ENCODE peak calls at places on chromosomes 4 and X, in ten cellular contexts. K is thyroid gland, L is nephron progenitor cell, S is dorsolateral prefrontal cortex, V is astrocyte of the spinal cord, W is endothelial cell, A is psoas muscle, P is fibroblast of mammary gland, Z is OCI-LY7, N is fibroblast of pulmonary artery. O is an unnamed sample.
A peak's percentile ranks its signal among the peaks of the same experiment; 100 is the strongest.

GRCh38 chr4:10015140-10015753 is 6.0 kb downstream of the SLC2A9 start:
- DNase-seq in K (peak; percentile 72), L (peak; percentile 43), S (peak; percentile 57), V (peak; percentile 10), W (peak; percentile 67), A (no peak), P (peak; percentile 51), Z (peak; percentile 36), N (peak; percentile 77), O (no peak)

GRCh38 chr4:81031389-81032173 is 1.1 kb downstream of the BMP3 start:
- DNase-seq in K (peak; percentile 1), L (peak; percentile 39), S (no peak), V (no peak), W (no peak), A (peak; percentile 36), P (no peak), Z (peak; percentile 83), N (no peak), O (peak; percentile 5)

GRCh38 chr4:123892997-123893745 is 496.6 kb downstream of the SPRY1 start:
- DNase-seq in K (no peak), L (no peak), S (no peak), V (no peak), W (no peak), A (no peak), P (peak; percentile 76), Z (no peak), N (peak; percentile 94), O (peak; percentile 27)

GRCh38 chr4:85488416-85488815 is 13.5 kb downstream of the ARHGAP24 start:
- DNase-seq in K (peak; percentile 54), L (no peak), S (no peak), V (no peak), W (no peak), A (no peak), P (no peak), Z (no peak), N (no peak), O (no peak)

GRCh38 chr4:120685756-120686278 is 236.7 kb downstream of the PRDM5 start:
- DNase-seq in K (no peak), L (no peak), S (no peak), V (no peak), W (no peak), A (no peak), P (peak; percentile 81), Z (no peak), N (peak; percentile 70), O (no peak)

GRCh38 chr4:23366207-23366906 is 523.5 kb downstream of the PPARGC1A start:
- DNase-seq in K (no peak), L (no peak), S (no peak), V (no peak), W (no peak), A (no peak), P (no peak), Z (no peak), N (no peak), O (no peak)

GRCh38 chrX:24002792-24003191 is 24.2 kb downstream of the KLHL15 start:
- DNase-seq in K (no peak), L (no peak), S (no peak), V (no peak), W (no peak), A (no peak), P (no peak), Z (no peak), N (no peak), O (no peak)

GRCh38 chr4:150501019-150501727 is 80.8 kb upstream of the MAB21L2 start:
- DNase-seq in K (no peak), L (no peak), S (no peak), V (peak; percentile 55), W (no peak), A (no peak), P (peak; percentile 95), Z (no peak), N (peak; percentile 89), O (no peak)

GRCh38 chrX:40174594-40175415 is 77.0 kb upstream of the BCOR start:
- DNase-seq in K (peak; percentile 51), L (peak; percentile 62), S (no peak), V (peak; percentile 56), W (peak; percentile 61), A (peak; percentile 73), P (no peak), Z (peak; percentile 75), N (peak; percentile 50), O (no peak)

GRCh38 chr4:145937021-145937861 is 1.4 kb downstream of the ZNF827 start:
- DNase-seq in K (peak; percentile 76), L (peak; percentile 71), S (peak; percentile 61), V (peak; percentile 76), W (peak; percentile 63), A (peak; percentile 85), P (peak; percentile 58), Z (peak; percentile 69), N (peak; percentile 68), O (no peak)

GRCh38 chr4:141054446-141054845 is 78.8 kb downstream of the RNF150 start:
- DNase-seq in K (no peak), L (no peak), S (no peak), V (no peak), W (no peak), A (no peak), P (no peak), Z (no peak), N (no peak), O (no peak)

GRCh38 chr4:89765966-89766365 is 71.0 kb downstream of the SNCA start:
- DNase-seq in K (peak; percentile 40), L (no peak), S (no peak), V (peak; percentile 77), W (no peak), A (no peak), P (peak; percentile 46), Z (no peak), N (peak; percentile 92), O (no peak)

GRCh38 chrX:97685753-97686152 is 802.0 kb downstream of the RPA4 start:
- DNase-seq in K (peak; percentile 6), L (peak; percentile 8), S (no peak), V (peak; percentile 31), W (peak; percentile 3), A (no peak), P (peak; percentile 44), Z (peak; percentile 53), N (peak; percentile 49), O (no peak)

GRCh38 chrX:127317159-127317558 is 497.6 kb downstream of the PRR32 start:
- DNase-seq in K (no peak), L (no peak), S (no peak), V (no peak), W (no peak), A (no peak), P (no peak), Z (no peak), N (no peak), O (no peak)

GRCh38 chrX:1395646-1396216 is 3.8 kb upstream of the SLC25A6 start:
- DNase-seq in K (no peak), L (no peak), S (no peak), V (no peak), W (no peak), A (no peak), P (no peak), Z (no peak), N (no peak), O (no peak)

GRCh38 chr4:40564004-40564403 is 65.7 kb downstream of the RBM47 start:
- DNase-seq in K (no peak), L (no peak), S (no peak), V (peak; percentile 13), W (no peak), A (no peak), P (peak; percentile 36), Z (no peak), N (no peak), O (no peak)

GRCh38 chr4:94641702-94642560 is 115.8 kb upstream of the BMPR1B start:
- DNase-seq in K (no peak), L (no peak), S (no peak), V (peak; percentile 65), W (no peak), A (no peak), P (peak; percentile 68), Z (no peak), N (peak; percentile 47), O (no peak)

GRCh38 chr4:123453006-123453685 is 56.6 kb downstream of the SPRY1 start:
- DNase-seq in K (no peak), L (no peak), S (no peak), V (peak; percentile 33), W (no peak), A (no peak), P (peak; percentile 49), Z (no peak), N (no peak), O (no peak)

GRCh38 chrX:53049127-53049517 is 533 bp downstream of the GPR173 start:
- DNase-seq in K (no peak), L (peak; percentile 8), S (no peak), V (no peak), W (no peak), A (no peak), P (no peak), Z (no peak), N (no peak), O (no peak)

DNA sequence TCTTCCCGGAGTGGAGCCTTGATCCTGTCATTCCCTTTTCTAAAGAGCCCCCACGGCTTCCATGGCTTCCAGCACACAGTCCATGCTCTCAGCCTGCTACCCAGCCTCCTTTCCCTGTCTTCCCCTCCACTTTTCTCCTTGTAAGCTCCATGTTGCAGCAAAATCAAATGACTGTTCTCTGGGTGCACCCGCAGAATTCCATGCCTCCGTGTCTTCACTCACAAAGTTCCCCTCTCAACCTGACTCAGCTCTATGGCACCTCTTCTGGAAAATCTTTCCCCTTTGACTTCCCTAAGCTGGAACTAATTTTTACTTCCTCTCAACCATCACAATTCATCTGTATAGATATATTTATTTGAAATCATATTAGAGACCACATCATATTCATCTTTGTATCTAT is 3.5 kb downstream of the SETD7 start:
- DNase-seq in K (no peak), L (no peak), S (no peak), V (peak; percentile 40), W (no peak), A (no peak), P (peak; percentile 69), Z (no peak), N (no peak), O (no peak)
- TF ChIP-seq CTCF in K (no peak), L (no peak), S (no peak), V (no peak), W (no peak), A (no peak), P (no peak), Z (no peak), N (no peak), O (no peak)

GRCh38 chr4:102826890-102827673 is at the start of gene UBE2D3:
- DNase-seq in K (peak; percentile 93), L (peak; percentile 95), S (peak; percentile 89), V (peak; percentile 98), W (peak; percentile 94), A (peak; percentile 98), P (peak; percentile 95), Z (peak; percentile 93), N (peak; percentile 98), O (no peak)
- TF ChIP-seq CTCF in K (no peak), L (no peak), S (no peak), V (peak; percentile 29), W (no peak), A (no peak), P (no peak), Z (peak; percentile 32), N (peak; percentile 17), O (peak; percentile 20)

GRCh38 chrX:109920868-109921267 is 82.0 kb upstream of the TMEM164 start:
- DNase-seq in K (no peak), L (no peak), S (no peak), V (no peak), W (no peak), A (no peak), P (no peak), Z (no peak), N (no peak), O (no peak)
- TF ChIP-seq CTCF in K (no peak), L (no peak), S (no peak), V (no peak), W (no peak), A (no peak), P (no peak), Z (no peak), N (no peak), O (no peak)

GRCh38 chrX:39017062-39017461 is 215.8 kb downstream of the MID1IP1 start:
- DNase-seq in K (no peak), L (no peak), S (no peak), V (no peak), W (no peak), A (no peak), P (no peak), Z (no peak), N (no peak), O (no peak)
- TF ChIP-seq CTCF in K (no peak), L (no peak), S (no peak), V (no peak), W (no peak), A (no peak), P (no peak), Z (no peak), N (no peak), O (no peak)

O was measured in D721Med.